ENCODE peak calls at places on chromosomes 11 and 22, in six cellular contexts. One of them, this sample, is unnamed.

GRCh38 chr11:64869571-64870175 is 8.7 kb downstream of the EHD1 start:
- DNase-seq in body of pancreas: no peak
- DNase-seq in stomach: no peak
- DNase-seq in PC-3: no peak
- DNase-seq in cardiac muscle cell: peak; percentile 67
- DNase-seq in thoracic aorta: no peak
- DNase-seq in this sample: no peak

GRCh38 chr11:9385288-9385902 is 943 bp downstream of the IPO7 start:
- DNase-seq in thoracic aorta: no peak
- DNase-seq in stomach: peak; percentile 59
- DNase-seq in cardiac muscle cell: no peak
- DNase-seq in body of pancreas: no peak
- DNase-seq in PC-3: no peak
- DNase-seq in this sample: no peak

GRCh38 chr11:131850507-131850906 is 480.1 kb downstream of the NTM start:
- DNase-seq in stomach: no peak
- DNase-seq in cardiac muscle cell: no peak
- DNase-seq in PC-3: no peak
- DNase-seq in body of pancreas: no peak
- DNase-seq in thoracic aorta: no peak
- DNase-seq in this sample: no peak

GRCh38 chr11:34653851-34654490 is 33.1 kb downstream of the EHF start:
- DNase-seq in body of pancreas: peak; percentile 86
- DNase-seq in stomach: peak; percentile 76
- DNase-seq in thoracic aorta: no peak
- DNase-seq in PC-3: peak; percentile 97
- DNase-seq in cardiac muscle cell: no peak
- DNase-seq in this sample: peak; percentile 38

GRCh38 chr11:128480066-128480465 is 107.3 kb downstream of the ETS1 start:
- DNase-seq in cardiac muscle cell: no peak
- DNase-seq in body of pancreas: no peak
- DNase-seq in PC-3: no peak
- DNase-seq in stomach: no peak
- DNase-seq in thoracic aorta: no peak
- DNase-seq in this sample: no peak

GRCh38 chr11:126048198-126048597 is 14.5 kb downstream of the CDON start:
- DNase-seq in body of pancreas: no peak
- DNase-seq in thoracic aorta: no peak
- DNase-seq in stomach: no peak
- DNase-seq in PC-3: no peak
- DNase-seq in cardiac muscle cell: no peak
- DNase-seq in this sample: no peak

GRCh38 chr11:117170210-117170609 is 8.3 kb upstream of the SIDT2 start:
- DNase-seq in thoracic aorta: no peak
- DNase-seq in stomach: no peak
- DNase-seq in cardiac muscle cell: no peak
- DNase-seq in PC-3: no peak
- DNase-seq in body of pancreas: no peak
- DNase-seq in this sample: no peak

GRCh38 chr22:37735054-37735453 is 38.2 kb downstream of the TRIOBP start:
- DNase-seq in stomach: peak; percentile 82
- DNase-seq in cardiac muscle cell: peak; percentile 75
- DNase-seq in thoracic aorta: no peak
- DNase-seq in PC-3: no peak
- DNase-seq in body of pancreas: peak; percentile 66
- DNase-seq in this sample: peak; percentile 85

GRCh38 chr11:120210651-120211521 is at the start of gene OAF:
- DNase-seq in cardiac muscle cell: peak; percentile 89
- DNase-seq in stomach: peak; percentile 64
- DNase-seq in body of pancreas: peak; percentile 78
- DNase-seq in thoracic aorta: no peak
- DNase-seq in PC-3: peak; percentile 89
- DNase-seq in this sample: peak; percentile 61

GRCh38 chr11:100726709-100727108 is 39.6 kb downstream of the ARHGAP42 start:
- DNase-seq in cardiac muscle cell: peak; percentile 26
- DNase-seq in stomach: no peak
- DNase-seq in body of pancreas: no peak
- DNase-seq in thoracic aorta: no peak
- DNase-seq in PC-3: no peak
- DNase-seq in this sample: no peak

GRCh38 chr11:69004411-69005182 is 8.4 kb downstream of the MRGPRF start:
- DNase-seq in body of pancreas: no peak
- DNase-seq in thoracic aorta: no peak
- DNase-seq in PC-3: no peak
- DNase-seq in cardiac muscle cell: no peak
- DNase-seq in stomach: no peak
- DNase-seq in this sample: no peak

GRCh38 chr11:65051389-65051858 is 6.9 kb downstream of the NAALADL1 start:
- DNase-seq in PC-3: no peak
- DNase-seq in thoracic aorta: no peak
- DNase-seq in stomach: no peak
- DNase-seq in cardiac muscle cell: no peak
- DNase-seq in body of pancreas: no peak
- DNase-seq in this sample: no peak

GRCh38 chr11:15774021-15774862 is 582.1 kb downstream of the SOX6 start:
- DNase-seq in body of pancreas: no peak
- DNase-seq in PC-3: no peak
- DNase-seq in stomach: no peak
- DNase-seq in thoracic aorta: no peak
- DNase-seq in cardiac muscle cell: no peak
- DNase-seq in this sample: no peak

GRCh38 chr22:27245056-27245455 is 556.5 kb downstream of the MN1 start:
- DNase-seq in PC-3: no peak
- DNase-seq in body of pancreas: no peak
- DNase-seq in cardiac muscle cell: peak; percentile 35
- DNase-seq in thoracic aorta: no peak
- DNase-seq in stomach: no peak
- DNase-seq in this sample: peak; percentile 74

GRCh38 chr11:28058333-28058732 is 49.6 kb downstream of the KIF18A start:
- DNase-seq in PC-3: no peak
- DNase-seq in cardiac muscle cell: peak; percentile 64
- DNase-seq in thoracic aorta: no peak
- DNase-seq in body of pancreas: no peak
- DNase-seq in stomach: no peak
- DNase-seq in this sample: no peak

GRCh38 chr11:11786234-11786633 is 55.5 kb upstream of the USP47 start:
- DNase-seq in body of pancreas: no peak
- DNase-seq in PC-3: no peak
- DNase-seq in cardiac muscle cell: no peak
- DNase-seq in thoracic aorta: no peak
- DNase-seq in stomach: no peak
- DNase-seq in this sample: no peak

GRCh38 chr11:35962373-35963138 is 18.7 kb downstream of the LDLRAD3 start:
- DNase-seq in cardiac muscle cell: no peak
- DNase-seq in body of pancreas: no peak
- DNase-seq in PC-3: no peak
- DNase-seq in stomach: no peak
- DNase-seq in thoracic aorta: no peak
- DNase-seq in this sample: no peak

GRCh38 chr11:107017433-107018227 is 646 bp downstream of the GUCY1A2 start:
- DNase-seq in PC-3: peak; percentile 21
- DNase-seq in thoracic aorta: no peak
- DNase-seq in cardiac muscle cell: peak; percentile 73
- DNase-seq in stomach: no peak
- DNase-seq in body of pancreas: peak; percentile 56
- DNase-seq in this sample: peak; percentile 85

GRCh38 chr11:117842131-117842941 is 17.8 kb upstream of the FXYD2 start:
- DNase-seq in cardiac muscle cell: no peak
- DNase-seq in body of pancreas: no peak
- DNase-seq in stomach: peak; percentile 24
- DNase-seq in thoracic aorta: no peak
- DNase-seq in PC-3: no peak
- DNase-seq in this sample: no peak

GRCh38 chr11:17388609-17389204 is at the start of gene KCNJ11:
- DNase-seq in body of pancreas: peak; percentile 55
- DNase-seq in cardiac muscle cell: peak; percentile 36
- DNase-seq in thoracic aorta: no peak
- DNase-seq in PC-3: no peak
- DNase-seq in stomach: peak; percentile 35
- DNase-seq in this sample: peak; percentile 52

GRCh38 chr11:8342821-8343681 is 79.4 kb upstream of the LMO1 start:
- DNase-seq in PC-3: peak; percentile 79
- DNase-seq in stomach: no peak
- DNase-seq in thoracic aorta: no peak
- DNase-seq in body of pancreas: no peak
- DNase-seq in cardiac muscle cell: no peak
- DNase-seq in this sample: no peak

GRCh38 chr22:27779650-27780049 is 21.9 kb downstream of the MN1 start:
- DNase-seq in cardiac muscle cell: no peak
- DNase-seq in thoracic aorta: no peak
- DNase-seq in body of pancreas: no peak
- DNase-seq in stomach: no peak
- DNase-seq in PC-3: no peak
- DNase-seq in this sample: no peak

GRCh38 chr11:28984216-28984615 is 876.0 kb downstream of the METTL15 start:
- DNase-seq in thoracic aorta: no peak
- DNase-seq in cardiac muscle cell: no peak
- DNase-seq in PC-3: no peak
- DNase-seq in stomach: no peak
- DNase-seq in body of pancreas: no peak
- DNase-seq in this sample: no peak

GRCh38 chr22:35619336-35620094 is 2.4 kb upstream of the MB start:
- DNase-seq in PC-3: no peak
- DNase-seq in body of pancreas: no peak
- DNase-seq in thoracic aorta: no peak
- DNase-seq in stomach: no peak
- DNase-seq in cardiac muscle cell: no peak
- DNase-seq in this sample: no peak

GRCh38 chr11:7488681-7489080 is 3.4 kb downstream of the OLFML1 start:
- DNase-seq in cardiac muscle cell: no peak
- DNase-seq in stomach: no peak
- DNase-seq in PC-3: no peak
- DNase-seq in body of pancreas: no peak
- DNase-seq in thoracic aorta: no peak
- DNase-seq in this sample: no peak

GRCh38 chr22:20244744-20245576 is 23.2 kb downstream of the RTN4R start:
- DNase-seq in thoracic aorta: no peak
- DNase-seq in cardiac muscle cell: no peak
- DNase-seq in body of pancreas: no peak
- DNase-seq in stomach: no peak
- DNase-seq in PC-3: no peak
- DNase-seq in this sample: no peak

GRCh38 chr11:15507592-15507991 is 392.9 kb downstream of the INSC start:
- DNase-seq in PC-3: no peak
- DNase-seq in stomach: peak; percentile 49
- DNase-seq in body of pancreas: peak; percentile 41
- DNase-seq in cardiac muscle cell: no peak
- DNase-seq in thoracic aorta: no peak
- DNase-seq in this sample: no peak

GRCh38 chr11:48087422-48087821 is 107.1 kb downstream of the PTPRJ start:
- DNase-seq in body of pancreas: no peak
- DNase-seq in cardiac muscle cell: no peak
- DNase-seq in stomach: no peak
- DNase-seq in thoracic aorta: no peak
- DNase-seq in PC-3: no peak
- DNase-seq in this sample: no peak

GRCh38 chr11:134643519-134644042 is 231.5 kb upstream of the B3GAT1 start:
- DNase-seq in cardiac muscle cell: no peak
- DNase-seq in stomach: no peak
- DNase-seq in body of pancreas: no peak
- DNase-seq in PC-3: no peak
- DNase-seq in thoracic aorta: no peak
- DNase-seq in this sample: no peak

GRCh38 chr11:111676878-111677585 is 74.8 kb downstream of the SIK2 start:
- DNase-seq in body of pancreas: no peak
- DNase-seq in PC-3: peak; percentile 72
- DNase-seq in thoracic aorta: no peak
- DNase-seq in stomach: no peak
- DNase-seq in cardiac muscle cell: no peak
- DNase-seq in this sample: no peak

GRCh38 chr11:2360081-2360642 is 16.9 kb upstream of the CD81 start:
- DNase-seq in body of pancreas: peak; percentile 36
- DNase-seq in cardiac muscle cell: no peak
- DNase-seq in PC-3: no peak
- DNase-seq in stomach: no peak
- DNase-seq in thoracic aorta: no peak
- DNase-seq in this sample: no peak

GRCh38 chr11:72741849-72742521 is 10.2 kb downstream of the ARAP1 start:
- DNase-seq in stomach: no peak
- DNase-seq in cardiac muscle cell: no peak
- DNase-seq in body of pancreas: no peak
- DNase-seq in PC-3: no peak
- DNase-seq in thoracic aorta: no peak
- DNase-seq in this sample: no peak

GRCh38 chr11:72740060-72740424 is 12.2 kb downstream of the ARAP1 start:
- DNase-seq in PC-3: no peak
- DNase-seq in stomach: no peak
- DNase-seq in cardiac muscle cell: no peak
- DNase-seq in body of pancreas: no peak
- DNase-seq in thoracic aorta: no peak
- DNase-seq in this sample: no peak

GRCh38 chr11:72740562-72741428 is 11.4 kb downstream of the ARAP1 start:
- DNase-seq in thoracic aorta: no peak
- DNase-seq in stomach: no peak
- DNase-seq in cardiac muscle cell: no peak
- DNase-seq in body of pancreas: no peak
- DNase-seq in PC-3: no peak
- DNase-seq in this sample: no peak

GRCh38 chr11:72742522-72743320 is 9.5 kb downstream of the ARAP1 start:
- DNase-seq in thoracic aorta: no peak
- DNase-seq in PC-3: no peak
- DNase-seq in cardiac muscle cell: no peak
- DNase-seq in stomach: no peak
- DNase-seq in body of pancreas: no peak
- DNase-seq in this sample: no peak

GRCh38 chr11:72741429-72741833 is 10.8 kb downstream of the ARAP1 start:
- DNase-seq in PC-3: peak; percentile 44
- DNase-seq in stomach: no peak
- DNase-seq in thoracic aorta: no peak
- DNase-seq in cardiac muscle cell: no peak
- DNase-seq in body of pancreas: no peak
- DNase-seq in this sample: no peak
- TF ChIP-seq CTCF in PC-3: no peak
- TF ChIP-seq CTCF in stomach: no peak
- TF ChIP-seq CTCF in thoracic aorta: no peak
- TF ChIP-seq CTCF in cardiac muscle cell: no peak
- TF ChIP-seq CTCF in body of pancreas: no peak
- TF ChIP-seq CTCF in this sample: no peak

GRCh38 chr11:122715883-122716282 is 60.4 kb downstream of the UBASH3B start:
- DNase-seq in body of pancreas: no peak
- DNase-seq in thoracic aorta: no peak
- DNase-seq in stomach: no peak
- DNase-seq in cardiac muscle cell: no peak
- DNase-seq in PC-3: no peak
- DNase-seq in this sample: no peak
- H3K27ac ChIP-seq in body of pancreas: no peak overlapping the region
- H3K27ac ChIP-seq in thoracic aorta: no peak overlapping the region
- H3K27ac ChIP-seq in stomach: no peak overlapping the region
- H3K27ac ChIP-seq in cardiac muscle cell: no peak overlapping the region
- H3K27ac ChIP-seq in PC-3: no peak overlapping the region
- H3K27ac ChIP-seq in this sample: no peak overlapping the region

GRCh38 chr11:45663486-45664375 is 1.7 kb downstream of the CHST1 start:
- DNase-seq in thoracic aorta: no peak
- DNase-seq in PC-3: peak; percentile 3
- DNase-seq in body of pancreas: no peak
- DNase-seq in cardiac muscle cell: no peak
- DNase-seq in stomach: no peak
- DNase-seq in this sample: no peak
- H3K4me3 ChIP-seq in thoracic aorta: peak overlapping the region; percentile 93
- H3K4me3 ChIP-seq in PC-3: no peak overlapping the region
- H3K4me3 ChIP-seq in body of pancreas: no peak overlapping the region
- H3K4me3 ChIP-seq in cardiac muscle cell: peak overlapping the region; percentile 78
- H3K4me3 ChIP-seq in stomach: peak overlapping the region; percentile 68
- H3K4me3 ChIP-seq in this sample: peak overlapping the region; percentile 51

GRCh38 chr11:77589181-77589520 is 602 bp upstream of the AQP11 start:
- DNase-seq in stomach: no peak
- DNase-seq in body of pancreas: no peak
- DNase-seq in cardiac muscle cell: no peak
- DNase-seq in thoracic aorta: no peak
- DNase-seq in PC-3: no peak
- DNase-seq in this sample: no peak
- TF ChIP-seq CTCF in stomach: no peak
- TF ChIP-seq CTCF in body of pancreas: no peak
- TF ChIP-seq CTCF in cardiac muscle cell: no peak
- TF ChIP-seq CTCF in thoracic aorta: no peak
- TF ChIP-seq CTCF in PC-3: peak; percentile 9
- TF ChIP-seq CTCF in this sample: no peak

This sample was measured in WERI-Rb-1.